ENCODE peak calls at places on chromosomes 7 and 10, in seven cellular contexts. X is GM12878; S is GM23338; K is cardiac muscle cell; R is aorta; L is CD4-positive, alpha-beta memory T cell; J is heart left ventricle. E is an unnamed sample. For H3K36me3, the result is how much of the 10 kb centered on the place peaks cover.

GRCh38 chr7:122300607-122301079 is 3.9 kb downstream of the FEZF1 start:
- DNase-seq in K (no peak), R (no peak), S (peak), L (no peak), X (no peak), J (no peak), E (no peak)

GRCh38 chr7:76396039-76396732 is 13.3 kb downstream of the SSC4D start:
- DNase-seq in L (no peak), R (no peak), J (no peak), K (no peak), X (no peak), S (peak), E (no peak)

GRCh38 chr10:133006806-133007205 is 64.4 kb upstream of the CFAP46 start:
- DNase-seq in J (no peak), S (no peak), K (no peak), X (no peak), R (no peak), L (no peak), E (no peak)

GRCh38 chr10:122139627-122140151 is 131.4 kb upstream of the BTBD16 start:
- DNase-seq in X (no peak), K (no peak), L (no peak), S (no peak), J (peak), R (no peak), E (no peak)

GRCh38 chr10:416091-416515 is 273.4 kb downstream of the DIP2C start:
- DNase-seq in R (no peak), K (no peak), S (peak), X (no peak), J (no peak), L (no peak), E (no peak)

GRCh38 chr7:41695661-41696322 is 7.1 kb downstream of the INHBA start:
- DNase-seq in S (no peak), L (no peak), K (no peak), R (no peak), X (no peak), J (no peak), E (no peak)

GRCh38 chr7:2958416-2959342 is 85.0 kb downstream of the CARD11 start:
- DNase-seq in S (no peak), J (no peak), X (no peak), K (no peak), R (peak), L (no peak), E (no peak)

GRCh38 chr10:25725917-25726716 is 207.9 kb upstream of the MYO3A start:
- DNase-seq in K (peak), X (no peak), R (no peak), S (peak), J (no peak), L (no peak), E (no peak)

GRCh38 chr10:47045331-47045861 is 134.2 kb downstream of the PTPN20 start:
- DNase-seq in R (peak), L (no peak), J (peak), S (no peak), K (no peak), X (no peak), E (no peak)

GRCh38 chr10:15545884-15546283 is 173.8 kb downstream of the ITGA8 start:
- DNase-seq in S (no peak), K (no peak), J (no peak), R (no peak), L (no peak), X (no peak), E (no peak)

GRCh38 chr7:30974605-30975256 is 11.0 kb downstream of the GHRHR start:
- DNase-seq in J (no peak), R (peak), S (peak), L (no peak), K (peak), X (peak), E (peak)

GRCh38 chr7:24786941-24787340 is 29.7 kb upstream of the GSDME start:
- DNase-seq in J (no peak), K (no peak), X (no peak), L (no peak), R (no peak), S (no peak), E (no peak)

GRCh38 chr10:33114451-33114944 is 156.5 kb upstream of the ITGB1 start:
- DNase-seq in K (no peak), R (no peak), J (no peak), X (no peak), S (no peak), L (peak), E (no peak)

GRCh38 chr10:116127296-116127695 is 145.7 kb downstream of the GFRA1 start:
- DNase-seq in S (no peak), K (no peak), L (no peak), J (no peak), X (no peak), R (no peak), E (no peak)

GRCh38 chr7:28081016-28081415 is 99.6 kb downstream of the JAZF1 start:
- DNase-seq in L (no peak), K (no peak), S (peak), J (no peak), X (no peak), R (no peak), E (no peak)

GRCh38 chr10:76546411-76546810 is 1091.2 kb downstream of the KCNMA1 start:
- DNase-seq in S (no peak), X (no peak), K (no peak), R (no peak), L (no peak), J (no peak), E (no peak)

GRCh38 chr7:159099217-159099655 is 45.4 kb downstream of the VIPR2 start:
- DNase-seq in K (no peak), X (no peak), J (peak), R (peak), S (no peak), L (no peak), E (no peak)

GRCh38 chr7:18356195-18356645 is 139.3 kb upstream of the HDAC9 start:
- DNase-seq in R (no peak), S (peak), K (peak), J (no peak), L (no peak), X (no peak), E (no peak)

GRCh38 chr7:16649196-16649595 is 3.2 kb downstream of the BZW2 start:
- DNase-seq in K (no peak), L (no peak), S (no peak), R (no peak), J (no peak), X (no peak), E (no peak)

GRCh38 chr7:16650266-16650665 is 4.3 kb downstream of the BZW2 start:
- DNase-seq in S (no peak), K (no peak), X (no peak), J (peak), L (no peak), R (no peak), E (no peak)

GRCh38 chr7:16646427-16647081 is 573 bp downstream of the BZW2 start:
- DNase-seq in K (peak), S (no peak), R (peak), J (no peak), L (peak), X (no peak), E (no peak)

GRCh38 chr7:16647435-16647960 is 1.5 kb downstream of the BZW2 start:
- DNase-seq in X (no peak), R (no peak), S (no peak), J (no peak), K (no peak), L (no peak), E (no peak)

DNA sequence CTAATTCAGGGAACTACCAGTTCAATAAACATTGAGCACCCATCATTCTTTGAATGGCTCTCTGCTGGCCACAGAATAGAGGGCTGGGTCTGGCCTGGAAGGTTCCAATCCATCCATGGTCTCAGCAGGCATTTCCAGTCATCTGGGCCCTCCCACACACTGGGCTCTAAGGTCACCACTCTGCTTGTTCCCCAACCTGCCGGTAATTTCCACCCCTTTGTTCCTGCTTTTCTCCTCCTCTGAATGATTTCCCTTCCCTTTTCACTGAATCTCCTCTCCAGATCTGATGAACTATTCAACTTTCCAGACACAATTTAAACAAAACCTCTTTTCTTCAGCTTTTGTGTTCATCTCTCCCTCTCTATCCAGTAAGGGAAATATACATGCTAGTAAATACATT is 2.6 kb downstream of the BZW2 start:
- DNase-seq in S (peak), R (no peak), L (no peak), X (no peak), K (no peak), J (no peak), E (no peak)
- H3K4me3 ChIP-seq in S (peak), R (no peak), L (no peak), X (no peak), K (peak), J (no peak), E (no peak)

GRCh38 chr10:5723692-5724091 is 39.1 kb downstream of the TASOR2 start:
- DNase-seq in K (no peak), L (no peak), X (no peak), R (no peak), S (no peak), J (no peak), E (no peak)

GRCh38 chr10:5720182-5720581 is 35.5 kb downstream of the TASOR2 start:
- DNase-seq in K (no peak), J (no peak), X (no peak), R (no peak), S (no peak), L (no peak), E (no peak)
- H3K36me3 ChIP-seq in K (under half), J (under half), X (under half), R (under half), S (under half), L (under half), E (under half)

GRCh38 chr10:63515002-63515763 is 6.0 kb upstream of the REEP3 start:
- DNase-seq in X (no peak), L (peak), R (no peak), J (no peak), S (peak), K (peak), E (no peak)
- H3K27ac ChIP-seq in X (peak), L (no peak), R (peak), J (peak), S (peak), K (peak), E (peak)

DNA sequence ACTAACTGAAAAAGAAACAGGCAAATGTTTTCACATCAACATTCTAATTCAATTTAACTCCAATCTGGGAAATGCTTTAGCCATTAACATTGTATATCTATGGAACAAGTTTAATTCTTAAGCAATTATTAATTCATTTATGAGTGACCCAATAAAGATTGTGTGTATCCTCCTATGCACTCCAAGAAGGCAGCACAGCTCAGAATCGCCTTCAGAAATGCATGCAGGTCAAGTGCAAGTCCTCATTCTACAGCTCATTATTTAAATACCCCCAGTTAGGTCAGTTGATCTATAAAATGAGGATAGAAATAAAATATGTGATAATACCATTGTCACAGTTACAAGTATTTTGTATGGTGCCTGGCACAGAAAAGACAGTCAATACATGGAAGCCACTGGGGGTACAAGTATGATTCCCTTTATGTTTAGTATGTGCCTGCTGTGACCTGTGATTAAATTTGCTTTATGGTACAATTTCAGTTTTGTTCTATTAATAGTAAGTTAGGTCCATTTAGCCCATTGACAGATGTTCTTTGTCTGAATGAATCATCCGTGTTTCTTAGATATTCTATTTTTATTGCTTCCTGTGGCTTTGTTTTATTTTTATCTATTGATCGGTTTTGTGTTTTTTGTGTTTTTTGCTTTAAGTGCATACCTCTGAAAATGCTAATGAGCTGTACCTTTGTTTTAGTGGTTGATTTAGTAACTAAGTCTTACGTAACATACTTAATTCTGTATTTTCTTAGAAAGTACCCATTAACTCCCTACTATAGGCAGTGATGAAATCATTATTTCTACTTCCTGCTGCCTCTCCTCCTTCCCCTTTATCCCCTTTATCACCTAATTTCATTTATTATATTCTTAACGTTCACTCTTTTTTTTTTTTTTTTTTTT is 42.8 kb downstream of the CPXM2 start:
- DNase-seq in L (no peak), R (no peak), S (no peak), J (no peak), X (peak), K (no peak), E (no peak)
- H3K4me3 ChIP-seq in L (no peak), R (no peak), S (no peak), J (no peak), X (no peak), K (no peak), E (no peak)

GRCh38 chr10:101672536-101672935 is 22.4 kb downstream of the FBXW4 start:
- DNase-seq in X (no peak), K (no peak), L (no peak), S (no peak), R (no peak), J (peak), E (peak)
- H3K36me3 ChIP-seq in X (under half), K (under half), L (half or more), S (under half), R (under half), J (under half), E (under half)

GRCh38 chr10:92124020-92124419 is 166.9 kb downstream of the CPEB3 start:
- DNase-seq in X (no peak), R (no peak), L (no peak), S (no peak), J (no peak), K (no peak), E (no peak)
- H3K27ac ChIP-seq in X (no peak), R (peak), L (no peak), S (no peak), J (peak), K (no peak), E (no peak)